ENCODE peak calls at places on chromosome 1, in four cellular contexts. A, O, Y and X are unnamed samples.

GRCh38 chr1:59967141-59967697 is 40.6 kb upstream of the CYP2J2 start:
- DNase-seq in Y (no peak), A (no peak), O (peak), X (no peak)

GRCh38 chr1:206651958-206652890 is 16.9 kb downstream of the DYRK3 start:
- DNase-seq in A (no peak), O (no peak), Y (no peak), X (no peak)

GRCh38 chr1:215529111-215529510 is 38.0 kb upstream of the KCTD3 start:
- DNase-seq in A (no peak), O (no peak), Y (no peak), X (no peak)

GRCh38 chr1:173669491-173669941 is at the start of gene ANKRD45:
- DNase-seq in O (no peak), Y (no peak), A (no peak), X (peak)

GRCh38 chr1:172321429-172321828 is 99.1 kb upstream of the C1orf105 start:
- DNase-seq in A (peak), O (peak), Y (no peak), X (no peak)

GRCh38 chr1:178048883-178049282 is 45.0 kb upstream of the RASAL2 start:
- DNase-seq in A (no peak), O (no peak), Y (no peak), X (no peak)

GRCh38 chr1:3998086-3998485 is 98.0 kb upstream of the C1orf174 start:
- DNase-seq in Y (no peak), O (no peak), A (no peak), X (no peak)

GRCh38 chr1:89855413-89856123 is 34.7 kb downstream of the LRRC8D start:
- DNase-seq in A (no peak), O (no peak), Y (no peak), X (no peak)

GRCh38 chr1:20366766-20367602 is 76.3 kb downstream of the VWA5B1 start:
- DNase-seq in O (no peak), Y (no peak), A (no peak), X (no peak)

GRCh38 chr1:32234792-32235191 is 12.2 kb upstream of the FAM167B start:
- DNase-seq in O (no peak), A (no peak), Y (no peak), X (no peak)

GRCh38 chr1:221689138-221689537 is 52.8 kb downstream of the DUSP10 start:
- DNase-seq in Y (no peak), O (no peak), A (no peak), X (no peak)

GRCh38 chr1:172325562-172325961 is 94.9 kb upstream of the C1orf105 start:
- DNase-seq in A (no peak), Y (no peak), O (no peak), X (no peak)